ENCODE peak calls at places on chromosomes 11 and 22, in seven cellular contexts. One of them, this sample, is unnamed.
A peak's percentile ranks its signal among the peaks of the same experiment; 100 is the strongest.

GRCh38 chr11:30377347-30377746 is 54.4 kb downstream of the ARL14EP start:
- DNase-seq in stimulated activated CD4-positive, alpha-beta T cell treated with anti-CD3 and anti-CD28 coated beads, Interleukin-2, amount 100 ng/mL, for 24 hours: no peak
- DNase-seq in anterior cingulate cortex: no peak
- DNase-seq in EH: peak; percentile 1
- DNase-seq in heart left ventricle: no peak
- DNase-seq in fibroblast of the conjunctiva: no peak
- DNase-seq in GM13976: no peak
- DNase-seq in this sample: no peak

GRCh38 chr22:28629420-28630184 is 50.0 kb downstream of the TTC28 start:
- DNase-seq in stimulated activated CD4-positive, alpha-beta T cell treated with anti-CD3 and anti-CD28 coated beads, Interleukin-2, amount 100 ng/mL, for 24 hours: no peak
- DNase-seq in anterior cingulate cortex: no peak
- DNase-seq in EH: peak; percentile 14
- DNase-seq in heart left ventricle: no peak
- DNase-seq in fibroblast of the conjunctiva: no peak
- DNase-seq in GM13976: no peak
- DNase-seq in this sample: no peak

GRCh38 chr11:61602775-61603569 is 22.1 kb upstream of the SYT7 start:
- DNase-seq in stimulated activated CD4-positive, alpha-beta T cell treated with anti-CD3 and anti-CD28 coated beads, Interleukin-2, amount 100 ng/mL, for 24 hours: no peak
- DNase-seq in anterior cingulate cortex: peak; percentile 57
- DNase-seq in EH: peak; percentile 88
- DNase-seq in heart left ventricle: peak; percentile 86
- DNase-seq in fibroblast of the conjunctiva: peak; percentile 92
- DNase-seq in GM13976: no peak
- DNase-seq in this sample: no peak

GRCh38 chr11:28176231-28176853 is 68.2 kb downstream of the METTL15 start:
- DNase-seq in stimulated activated CD4-positive, alpha-beta T cell treated with anti-CD3 and anti-CD28 coated beads, Interleukin-2, amount 100 ng/mL, for 24 hours: no peak
- DNase-seq in anterior cingulate cortex: no peak
- DNase-seq in EH: peak; percentile 72
- DNase-seq in heart left ventricle: no peak
- DNase-seq in fibroblast of the conjunctiva: no peak
- DNase-seq in GM13976: no peak
- DNase-seq in this sample: no peak

GRCh38 chr11:35856756-35857155 is 87.1 kb upstream of the LDLRAD3 start:
- DNase-seq in stimulated activated CD4-positive, alpha-beta T cell treated with anti-CD3 and anti-CD28 coated beads, Interleukin-2, amount 100 ng/mL, for 24 hours: no peak
- DNase-seq in anterior cingulate cortex: no peak
- DNase-seq in EH: no peak
- DNase-seq in heart left ventricle: no peak
- DNase-seq in fibroblast of the conjunctiva: no peak
- DNase-seq in GM13976: no peak
- DNase-seq in this sample: no peak

GRCh38 chr11:112516261-112516660 is 255.6 kb upstream of the PLET1 start:
- DNase-seq in stimulated activated CD4-positive, alpha-beta T cell treated with anti-CD3 and anti-CD28 coated beads, Interleukin-2, amount 100 ng/mL, for 24 hours: no peak
- DNase-seq in anterior cingulate cortex: no peak
- DNase-seq in EH: peak; percentile 32
- DNase-seq in heart left ventricle: no peak
- DNase-seq in fibroblast of the conjunctiva: no peak
- DNase-seq in GM13976: no peak
- DNase-seq in this sample: no peak

GRCh38 chr11:3153291-3153861 is 11.7 kb downstream of the OSBPL5 start:
- DNase-seq in stimulated activated CD4-positive, alpha-beta T cell treated with anti-CD3 and anti-CD28 coated beads, Interleukin-2, amount 100 ng/mL, for 24 hours: no peak
- DNase-seq in anterior cingulate cortex: peak; percentile 38
- DNase-seq in EH: peak; percentile 92
- DNase-seq in heart left ventricle: peak; percentile 85
- DNase-seq in fibroblast of the conjunctiva: peak; percentile 23
- DNase-seq in GM13976: no peak
- DNase-seq in this sample: no peak

GRCh38 chr22:29053048-29053702 is 8.5 kb downstream of the C22orf31 start:
- DNase-seq in stimulated activated CD4-positive, alpha-beta T cell treated with anti-CD3 and anti-CD28 coated beads, Interleukin-2, amount 100 ng/mL, for 24 hours: no peak
- DNase-seq in anterior cingulate cortex: no peak
- DNase-seq in EH: no peak
- DNase-seq in heart left ventricle: no peak
- DNase-seq in fibroblast of the conjunctiva: no peak
- DNase-seq in GM13976: no peak
- DNase-seq in this sample: no peak

GRCh38 chr22:25658641-25659040 is 83.3 kb upstream of the MYO18B start:
- DNase-seq in stimulated activated CD4-positive, alpha-beta T cell treated with anti-CD3 and anti-CD28 coated beads, Interleukin-2, amount 100 ng/mL, for 24 hours: no peak
- DNase-seq in anterior cingulate cortex: no peak
- DNase-seq in EH: no peak
- DNase-seq in heart left ventricle: no peak
- DNase-seq in fibroblast of the conjunctiva: no peak
- DNase-seq in GM13976: no peak
- DNase-seq in this sample: no peak

GRCh38 chr11:86620796-86621575 is 51.4 kb downstream of the ME3 start:
- DNase-seq in stimulated activated CD4-positive, alpha-beta T cell treated with anti-CD3 and anti-CD28 coated beads, Interleukin-2, amount 100 ng/mL, for 24 hours: no peak
- DNase-seq in anterior cingulate cortex: no peak
- DNase-seq in EH: peak; percentile 91
- DNase-seq in heart left ventricle: no peak
- DNase-seq in fibroblast of the conjunctiva: peak; percentile 81
- DNase-seq in GM13976: no peak
- DNase-seq in this sample: no peak

GRCh38 chr22:49090061-49090852 is 737.4 kb downstream of the BRD1 start:
- DNase-seq in stimulated activated CD4-positive, alpha-beta T cell treated with anti-CD3 and anti-CD28 coated beads, Interleukin-2, amount 100 ng/mL, for 24 hours: no peak
- DNase-seq in anterior cingulate cortex: no peak
- DNase-seq in EH: no peak
- DNase-seq in heart left ventricle: no peak
- DNase-seq in fibroblast of the conjunctiva: no peak
- DNase-seq in GM13976: no peak
- DNase-seq in this sample: no peak

This sample was measured in GM06990.